ENCODE peak calls at places on chromosomes 16 and 17, in ten cellular contexts. One of them, this sample, is unnamed.

GRCh38 chr16:89791278-89791995 is 25.0 kb downstream of the FANCA start:
- DNase-seq in mammary epithelial cell: no peak
- DNase-seq in heart right ventricle: peak; percentile 26
- DNase-seq in lung: no peak
- DNase-seq in prostate gland: no peak
- DNase-seq in Panc1: no peak
- DNase-seq in ovary: no peak
- DNase-seq in neuronal stem cell: no peak
- DNase-seq in SK-N-SH: no peak
- DNase-seq in tibial artery: no peak
- DNase-seq in this sample: no peak

GRCh38 chr16:89320717-89321501 is 103.4 kb downstream of the ZNF778 start:
- DNase-seq in mammary epithelial cell: no peak
- DNase-seq in heart right ventricle: peak; percentile 70
- DNase-seq in lung: no peak
- DNase-seq in prostate gland: no peak
- DNase-seq in Panc1: no peak
- DNase-seq in ovary: peak; percentile 75
- DNase-seq in neuronal stem cell: no peak
- DNase-seq in SK-N-SH: no peak
- DNase-seq in tibial artery: no peak
- DNase-seq in this sample: peak; percentile 62

GRCh38 chr17:76492989-76493501 is 8.2 kb downstream of the RHBDF2 start:
- DNase-seq in mammary epithelial cell: peak; percentile 81
- DNase-seq in heart right ventricle: peak; percentile 62
- DNase-seq in lung: peak; percentile 71
- DNase-seq in prostate gland: no peak
- DNase-seq in Panc1: no peak
- DNase-seq in ovary: peak; percentile 68
- DNase-seq in neuronal stem cell: no peak
- DNase-seq in SK-N-SH: no peak
- DNase-seq in tibial artery: peak; percentile 84
- DNase-seq in this sample: peak; percentile 51

GRCh38 chr17:3907483-3908216 is 8.6 kb downstream of the P2RX1 start:
- DNase-seq in mammary epithelial cell: no peak
- DNase-seq in heart right ventricle: no peak
- DNase-seq in lung: no peak
- DNase-seq in prostate gland: no peak
- DNase-seq in Panc1: no peak
- DNase-seq in ovary: no peak
- DNase-seq in neuronal stem cell: no peak
- DNase-seq in SK-N-SH: no peak
- DNase-seq in tibial artery: no peak
- DNase-seq in this sample: no peak

GRCh38 chr17:40602445-40603443 is 37.5 kb upstream of the CCR7 start:
- DNase-seq in mammary epithelial cell: no peak
- DNase-seq in heart right ventricle: no peak
- DNase-seq in lung: no peak
- DNase-seq in prostate gland: no peak
- DNase-seq in Panc1: no peak
- DNase-seq in ovary: no peak
- DNase-seq in neuronal stem cell: no peak
- DNase-seq in SK-N-SH: no peak
- DNase-seq in tibial artery: no peak
- DNase-seq in this sample: no peak

GRCh38 chr16:19375561-19376158 is 42.0 kb upstream of the TMC5 start:
- DNase-seq in mammary epithelial cell: peak; percentile 21
- DNase-seq in heart right ventricle: peak; percentile 15
- DNase-seq in lung: no peak
- DNase-seq in prostate gland: peak; percentile 25
- DNase-seq in Panc1: peak; percentile 55
- DNase-seq in ovary: peak; percentile 38
- DNase-seq in neuronal stem cell: peak; percentile 56
- DNase-seq in SK-N-SH: peak; percentile 77
- DNase-seq in tibial artery: no peak
- DNase-seq in this sample: peak; percentile 35

GRCh38 chr16:12455287-12455798 is 348.3 kb downstream of the CPPED1 start:
- DNase-seq in mammary epithelial cell: peak; percentile 35
- DNase-seq in heart right ventricle: peak; percentile 60
- DNase-seq in lung: peak; percentile 46
- DNase-seq in prostate gland: peak; percentile 42
- DNase-seq in Panc1: peak; percentile 24
- DNase-seq in ovary: peak; percentile 67
- DNase-seq in neuronal stem cell: peak; percentile 51
- DNase-seq in SK-N-SH: peak; percentile 73
- DNase-seq in tibial artery: no peak
- DNase-seq in this sample: peak; percentile 68

GRCh38 chr17:32303861-32304288 is 38.1 kb downstream of the C17orf75 start:
- DNase-seq in mammary epithelial cell: no peak
- DNase-seq in heart right ventricle: no peak
- DNase-seq in lung: no peak
- DNase-seq in prostate gland: no peak
- DNase-seq in Panc1: no peak
- DNase-seq in ovary: no peak
- DNase-seq in neuronal stem cell: no peak
- DNase-seq in SK-N-SH: peak; percentile 53
- DNase-seq in tibial artery: no peak
- DNase-seq in this sample: no peak

GRCh38 chr17:19327039-19327776 is 35.3 kb downstream of the B9D1 start:
- DNase-seq in mammary epithelial cell: peak; percentile 91
- DNase-seq in heart right ventricle: no peak
- DNase-seq in lung: no peak
- DNase-seq in prostate gland: no peak
- DNase-seq in Panc1: no peak
- DNase-seq in ovary: peak; percentile 19
- DNase-seq in neuronal stem cell: no peak
- DNase-seq in SK-N-SH: no peak
- DNase-seq in tibial artery: peak; percentile 43
- DNase-seq in this sample: no peak

GRCh38 chr16:31842864-31843263 is 30.7 kb upstream of the ZNF267 start:
- DNase-seq in mammary epithelial cell: no peak
- DNase-seq in heart right ventricle: no peak
- DNase-seq in lung: no peak
- DNase-seq in prostate gland: no peak
- DNase-seq in Panc1: no peak
- DNase-seq in ovary: no peak
- DNase-seq in neuronal stem cell: no peak
- DNase-seq in SK-N-SH: no peak
- DNase-seq in tibial artery: no peak
- DNase-seq in this sample: no peak
- H3K9me3 ChIP-seq in mammary epithelial cell: peaks cover 3% of the 10 kb centered on the region
- H3K9me3 ChIP-seq in heart right ventricle: no peaks in the 10 kb centered on the region
- H3K9me3 ChIP-seq in lung: peaks cover 7% of the 10 kb centered on the region
- H3K9me3 ChIP-seq in prostate gland: no peaks in the 10 kb centered on the region
- H3K9me3 ChIP-seq in Panc1: peaks cover 7% of the 10 kb centered on the region
- H3K9me3 ChIP-seq in ovary: no peaks in the 10 kb centered on the region
- H3K9me3 ChIP-seq in neuronal stem cell: no peaks in the 10 kb centered on the region
- H3K9me3 ChIP-seq in SK-N-SH: peaks cover 3% of the 10 kb centered on the region
- H3K9me3 ChIP-seq in tibial artery: peaks cover 4% of the 10 kb centered on the region
- H3K9me3 ChIP-seq in this sample: no peaks in the 10 kb centered on the region

GRCh38 chr16:537415-538335 is 10.2 kb downstream of the CAPN15 start:
- DNase-seq in mammary epithelial cell: no peak
- DNase-seq in heart right ventricle: no peak
- DNase-seq in lung: no peak
- DNase-seq in prostate gland: no peak
- DNase-seq in Panc1: no peak
- DNase-seq in ovary: no peak
- DNase-seq in neuronal stem cell: no peak
- DNase-seq in SK-N-SH: peak; percentile 60
- DNase-seq in tibial artery: no peak
- DNase-seq in this sample: no peak

GRCh38 chr16:536746-537145 is 9.2 kb downstream of the CAPN15 start:
- DNase-seq in mammary epithelial cell: no peak
- DNase-seq in heart right ventricle: no peak
- DNase-seq in lung: no peak
- DNase-seq in prostate gland: no peak
- DNase-seq in Panc1: no peak
- DNase-seq in ovary: no peak
- DNase-seq in neuronal stem cell: no peak
- DNase-seq in SK-N-SH: no peak
- DNase-seq in tibial artery: no peak
- DNase-seq in this sample: no peak

GRCh38 chr16:543301-544164 is 16.0 kb downstream of the CAPN15 start:
- DNase-seq in mammary epithelial cell: no peak
- DNase-seq in heart right ventricle: no peak
- DNase-seq in lung: no peak
- DNase-seq in prostate gland: no peak
- DNase-seq in Panc1: no peak
- DNase-seq in ovary: no peak
- DNase-seq in neuronal stem cell: no peak
- DNase-seq in SK-N-SH: peak; percentile 70
- DNase-seq in tibial artery: no peak
- DNase-seq in this sample: no peak

GRCh38 chr16:540645-541340 is 13.3 kb downstream of the CAPN15 start:
- DNase-seq in mammary epithelial cell: no peak
- DNase-seq in heart right ventricle: no peak
- DNase-seq in lung: no peak
- DNase-seq in prostate gland: no peak
- DNase-seq in Panc1: no peak
- DNase-seq in ovary: no peak
- DNase-seq in neuronal stem cell: no peak
- DNase-seq in SK-N-SH: no peak
- DNase-seq in tibial artery: no peak
- DNase-seq in this sample: no peak

GRCh38 chr16:539901-540530 is 12.5 kb downstream of the CAPN15 start:
- DNase-seq in mammary epithelial cell: no peak
- DNase-seq in heart right ventricle: no peak
- DNase-seq in lung: no peak
- DNase-seq in prostate gland: no peak
- DNase-seq in Panc1: no peak
- DNase-seq in ovary: no peak
- DNase-seq in neuronal stem cell: no peak
- DNase-seq in SK-N-SH: no peak
- DNase-seq in tibial artery: no peak
- DNase-seq in this sample: no peak
- H3K27ac ChIP-seq in mammary epithelial cell: no peak overlapping the region
- H3K27ac ChIP-seq in heart right ventricle: no peak overlapping the region
- H3K27ac ChIP-seq in lung: no peak overlapping the region
- H3K27ac ChIP-seq in prostate gland: no peak overlapping the region
- H3K27ac ChIP-seq in Panc1: no peak overlapping the region
- H3K27ac ChIP-seq in ovary: no peak overlapping the region
- H3K27ac ChIP-seq in neuronal stem cell: no peak overlapping the region
- H3K27ac ChIP-seq in SK-N-SH: no peak overlapping the region
- H3K27ac ChIP-seq in tibial artery: no peak overlapping the region
- H3K27ac ChIP-seq in this sample: no peak overlapping the region

GRCh38 chr16:35141303-35141702 is 1681.9 kb downstream of the TP53TG3F start:
- DNase-seq in mammary epithelial cell: no peak
- DNase-seq in heart right ventricle: no peak
- DNase-seq in lung: no peak
- DNase-seq in prostate gland: no peak
- DNase-seq in Panc1: no peak
- DNase-seq in ovary: peak; percentile 14
- DNase-seq in neuronal stem cell: no peak
- DNase-seq in SK-N-SH: no peak
- DNase-seq in tibial artery: peak; percentile 47
- DNase-seq in this sample: no peak

GRCh38 chr16:35140293-35140986 is 1681.0 kb downstream of the TP53TG3F start:
- DNase-seq in mammary epithelial cell: no peak
- DNase-seq in heart right ventricle: no peak
- DNase-seq in lung: no peak
- DNase-seq in prostate gland: no peak
- DNase-seq in Panc1: no peak
- DNase-seq in ovary: peak; percentile 17
- DNase-seq in neuronal stem cell: no peak
- DNase-seq in SK-N-SH: no peak
- DNase-seq in tibial artery: peak; percentile 60
- DNase-seq in this sample: no peak

GRCh38 chr16:35142809-35143192 is 1683.4 kb downstream of the TP53TG3F start:
- DNase-seq in mammary epithelial cell: no peak
- DNase-seq in heart right ventricle: no peak
- DNase-seq in lung: no peak
- DNase-seq in prostate gland: no peak
- DNase-seq in Panc1: no peak
- DNase-seq in ovary: no peak
- DNase-seq in neuronal stem cell: no peak
- DNase-seq in SK-N-SH: no peak
- DNase-seq in tibial artery: peak; percentile 46
- DNase-seq in this sample: no peak

GRCh38 chr16:35144212-35144932 is 1685.0 kb downstream of the TP53TG3F start:
- DNase-seq in mammary epithelial cell: no peak
- DNase-seq in heart right ventricle: no peak
- DNase-seq in lung: no peak
- DNase-seq in prostate gland: no peak
- DNase-seq in Panc1: no peak
- DNase-seq in ovary: no peak
- DNase-seq in neuronal stem cell: no peak
- DNase-seq in SK-N-SH: no peak
- DNase-seq in tibial artery: peak; percentile 54
- DNase-seq in this sample: peak; percentile 33

DNA sequence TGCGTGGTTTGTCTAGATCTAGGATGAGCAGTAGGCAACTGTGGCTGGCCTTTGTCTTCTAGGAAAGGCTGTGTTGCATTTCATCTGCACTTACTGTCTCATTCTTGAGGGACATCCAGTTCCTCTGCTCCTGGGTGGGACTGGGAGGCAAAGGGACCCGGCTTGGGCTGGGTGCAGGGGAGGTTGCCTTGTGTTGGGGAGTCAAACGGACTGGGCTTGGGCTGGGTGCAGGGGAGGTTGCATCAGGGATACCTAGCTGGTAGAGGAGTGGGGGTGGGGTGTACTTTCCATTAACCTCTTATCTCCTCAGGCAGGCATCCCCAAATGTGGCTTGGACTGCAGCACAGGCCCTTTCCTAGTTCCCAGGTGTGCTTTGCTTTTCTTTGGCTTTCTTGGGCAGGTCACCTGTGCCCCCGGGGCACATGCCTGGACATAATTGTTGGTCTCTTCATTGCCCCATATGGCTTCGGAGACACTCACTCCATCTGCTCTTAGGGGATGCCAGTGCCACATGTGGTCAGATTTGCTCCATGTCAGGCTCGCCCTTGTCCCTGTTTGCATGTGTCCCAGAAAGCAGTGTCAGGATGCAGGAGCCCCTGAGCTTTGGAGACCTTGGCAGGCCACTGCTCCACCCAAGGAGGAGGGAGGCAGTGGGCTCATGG is 1682.9 kb downstream of the TP53TG3F start:
- DNase-seq in mammary epithelial cell: no peak
- DNase-seq in heart right ventricle: no peak
- DNase-seq in lung: no peak
- DNase-seq in prostate gland: no peak
- DNase-seq in Panc1: no peak
- DNase-seq in ovary: no peak
- DNase-seq in neuronal stem cell: no peak
- DNase-seq in SK-N-SH: no peak
- DNase-seq in tibial artery: peak; percentile 45
- DNase-seq in this sample: no peak
- H3K9me3 ChIP-seq in mammary epithelial cell: peaks cover 3% of the 10 kb centered on the region
- H3K9me3 ChIP-seq in heart right ventricle: no peaks in the 10 kb centered on the region
- H3K9me3 ChIP-seq in lung: no peaks in the 10 kb centered on the region
- H3K9me3 ChIP-seq in prostate gland: no peaks in the 10 kb centered on the region
- H3K9me3 ChIP-seq in Panc1: no peaks in the 10 kb centered on the region
- H3K9me3 ChIP-seq in ovary: no peaks in the 10 kb centered on the region
- H3K9me3 ChIP-seq in neuronal stem cell: no peaks in the 10 kb centered on the region
- H3K9me3 ChIP-seq in SK-N-SH: no peaks in the 10 kb centered on the region
- H3K9me3 ChIP-seq in tibial artery: peaks cover 7% of the 10 kb centered on the region
- H3K9me3 ChIP-seq in this sample: no peaks in the 10 kb centered on the region

GRCh38 chr16:3306078-3306477 is 781 bp downstream of the ZNF75A start:
- DNase-seq in mammary epithelial cell: no peak
- DNase-seq in heart right ventricle: no peak
- DNase-seq in lung: no peak
- DNase-seq in prostate gland: no peak
- DNase-seq in Panc1: no peak
- DNase-seq in ovary: no peak
- DNase-seq in neuronal stem cell: no peak
- DNase-seq in SK-N-SH: no peak
- DNase-seq in tibial artery: no peak
- DNase-seq in this sample: no peak
- H3K27ac ChIP-seq in mammary epithelial cell: peak overlapping the region; percentile 45
- H3K27ac ChIP-seq in heart right ventricle: peak overlapping the region; percentile 82
- H3K27ac ChIP-seq in lung: peak overlapping the region; percentile 97
- H3K27ac ChIP-seq in prostate gland: peak overlapping the region; percentile 93
- H3K27ac ChIP-seq in Panc1: peak overlapping the region; percentile 89
- H3K27ac ChIP-seq in ovary: no peak overlapping the region
- H3K27ac ChIP-seq in neuronal stem cell: peak overlapping the region; percentile 82
- H3K27ac ChIP-seq in SK-N-SH: no peak overlapping the region
- H3K27ac ChIP-seq in tibial artery: peak overlapping the region; percentile 88
- H3K27ac ChIP-seq in this sample: peak overlapping the region; percentile 96

This sample was measured in adrenal gland.